ENCODE peak calls at places on chromosomes 12 and 14, in seven cellular contexts. S is fibroblast of pulmonary artery; U is activated naive CD4-positive, alpha-beta T cell treated with Interleukin-2 at 50 U/mL for 16 hours; Z is neuronal stem cell; K is kidney glomerular epithelial cell; V is activated effector memory CD4-positive, alpha-beta T cell treated with Interleukin-2 at 50 U/mL for 16 hours; M is hypothalamus. X is an unnamed sample.

GRCh38 chr14:64220466-64220865 is 73.7 kb downstream of the ESR2 start:
- DNase-seq in S (peak), U (no peak), Z (no peak), K (no peak), V (no peak), M (no peak), X (no peak)

GRCh38 chr14:44712095-44712822 is 205.2 kb upstream of the FSCB start:
- DNase-seq in S (no peak), U (no peak), Z (no peak), K (no peak), V (no peak), M (no peak), X (no peak)

GRCh38 chr12:65778268-65779090 is 45.8 kb upstream of the HMGA2 start:
- DNase-seq in S (peak), U (no peak), Z (no peak), K (peak), V (no peak), M (no peak), X (no peak)

GRCh38 chr12:119288559-119288958 is 46.0 kb upstream of the CCDC60 start:
- DNase-seq in S (no peak), U (no peak), Z (no peak), K (no peak), V (no peak), M (peak), X (no peak)

GRCh38 chr14:82710257-82710841 is 1176.7 kb upstream of the SEL1L start:
- DNase-seq in S (peak), U (no peak), Z (peak), K (peak), V (no peak), M (peak), X (peak)

GRCh38 chr12:28795306-28795705 is 353.8 kb upstream of the FAR2 start:
- DNase-seq in S (peak), U (no peak), Z (no peak), K (peak), V (no peak), M (no peak), X (no peak)

GRCh38 chr12:29552324-29552927 is 54.9 kb upstream of the OVCH1 start:
- DNase-seq in S (peak), U (peak), Z (peak), K (peak), V (peak), M (peak), X (peak)

GRCh38 chr12:15834575-15834974 is 45.4 kb upstream of the EPS8 start:
- DNase-seq in S (no peak), U (no peak), Z (no peak), K (no peak), V (no peak), M (no peak), X (no peak)

GRCh38 chr14:102593841-102594170 is 1.4 kb downstream of the RCOR1 start:
- DNase-seq in S (peak), U (no peak), Z (no peak), K (no peak), V (no peak), M (no peak), X (no peak)

GRCh38 chr12:103269962-103270361 is 225.8 kb downstream of the C12orf42 start:
- DNase-seq in S (no peak), U (no peak), Z (no peak), K (peak), V (no peak), M (no peak), X (no peak)

GRCh38 chr14:22824711-22825359 is 4.9 kb upstream of the MRPL52 start:
- DNase-seq in S (peak), U (no peak), Z (no peak), K (peak), V (no peak), M (no peak), X (no peak)

GRCh38 chr14:95520346-95520745 is 3.9 kb upstream of the SYNE3 start:
- DNase-seq in S (no peak), U (no peak), Z (no peak), K (no peak), V (no peak), M (no peak), X (no peak)

GRCh38 chr14:52060080-52060479 is 8.8 kb downstream of the NID2 start:
- DNase-seq in S (peak), U (no peak), Z (no peak), K (no peak), V (no peak), M (no peak), X (no peak)

X was measured in stimulated activated CD4-positive, alpha-beta T cell treated with anti-CD3 and anti-CD28 coated beads, Interleukin-4, amount 100 ng/mL, for 24 hours.